ENCODE peak calls at places on chromosomes 6 and 20, in five cellular contexts. U, A, V, Y and K are unnamed samples.

GRCh38 chr6:149031545-149032317 is 284.9 kb downstream of the UST start:
- DNase-seq in U (no peak), A (peak), V (peak), Y (no peak), K (no peak)

GRCh38 chr6:11410539-11411307 is 126.8 kb upstream of the TMEM170B start:
- DNase-seq in U (no peak), A (no peak), V (no peak), Y (no peak), K (no peak)

GRCh38 chr6:76876922-76877553 is 586.3 kb downstream of the HTR1B start:
- DNase-seq in U (peak), A (peak), V (peak), Y (peak), K (peak)

GRCh38 chr20:62376112-62377063 is 9.3 kb upstream of the LAMA5 start:
- DNase-seq in U (peak), A (peak), V (peak), Y (peak), K (peak)

GRCh38 chr6:81228912-81229540 is 523.5 kb downstream of the TENT5A start:
- DNase-seq in U (no peak), A (no peak), V (peak), Y (no peak), K (no peak)

GRCh38 chr20:17460119-17460518 is 71.1 kb downstream of the BFSP1 start:
- DNase-seq in U (no peak), A (no peak), V (no peak), Y (no peak), K (no peak)

GRCh38 chr6:165705941-165706340 is 42.9 kb upstream of the PDE10A start:
- DNase-seq in U (no peak), A (peak), V (no peak), Y (no peak), K (no peak)

GRCh38 chr6:135087803-135088202 is 33.2 kb upstream of the HBS1L start:
- DNase-seq in U (no peak), A (no peak), V (no peak), Y (no peak), K (no peak)

GRCh38 chr6:158596861-158597260 is 37.0 kb downstream of the TMEM181 start:
- DNase-seq in U (no peak), A (no peak), V (no peak), Y (no peak), K (no peak)

GRCh38 chr6:1609662-1610496 is at the start of gene FOXC1:
- DNase-seq in U (peak), A (peak), V (peak), Y (no peak), K (peak)

GRCh38 chr6:11389977-11390376 is 147.6 kb upstream of the TMEM170B start:
- DNase-seq in U (no peak), A (peak), V (no peak), Y (no peak), K (no peak)

DNA sequence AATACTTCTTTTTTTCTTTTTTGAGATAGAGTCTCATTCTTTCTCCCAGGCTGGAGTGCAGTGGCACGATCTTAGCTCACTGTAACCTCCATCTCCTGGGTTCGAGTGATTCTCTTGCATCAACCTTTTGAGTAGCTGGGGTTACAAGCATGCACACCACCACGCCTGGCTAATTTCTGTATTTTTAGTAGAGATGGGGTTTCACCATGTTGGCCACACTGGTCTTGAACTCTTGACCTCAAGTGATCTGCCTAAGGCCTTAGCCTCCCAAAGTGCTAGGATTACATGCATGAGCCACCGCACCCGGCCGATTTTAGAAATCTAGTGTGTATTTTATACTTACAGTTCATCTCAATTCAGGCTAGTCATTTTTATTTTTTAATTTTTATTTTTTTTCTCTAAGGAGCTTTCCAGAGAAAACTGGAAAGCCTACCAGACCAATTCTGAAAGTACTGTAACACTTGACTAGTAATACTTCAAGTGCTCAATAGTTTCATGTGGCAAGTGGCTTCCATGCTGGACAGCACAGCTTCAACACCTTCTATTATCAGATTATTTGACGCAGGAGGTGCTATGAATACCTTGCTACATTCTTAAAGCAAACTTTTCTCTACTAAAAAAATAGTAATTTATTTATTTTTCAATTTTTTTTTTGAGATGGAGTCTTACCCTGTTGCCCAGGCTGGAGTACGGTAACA is 25.0 kb downstream of the POLR1C start:
- DNase-seq in U (no peak), A (no peak), V (no peak), Y (no peak), K (no peak)
- H3K23ac ChIP-seq in U (no peak), A (no peak), V (no peak), Y (no peak), K (no peak)

DNA sequence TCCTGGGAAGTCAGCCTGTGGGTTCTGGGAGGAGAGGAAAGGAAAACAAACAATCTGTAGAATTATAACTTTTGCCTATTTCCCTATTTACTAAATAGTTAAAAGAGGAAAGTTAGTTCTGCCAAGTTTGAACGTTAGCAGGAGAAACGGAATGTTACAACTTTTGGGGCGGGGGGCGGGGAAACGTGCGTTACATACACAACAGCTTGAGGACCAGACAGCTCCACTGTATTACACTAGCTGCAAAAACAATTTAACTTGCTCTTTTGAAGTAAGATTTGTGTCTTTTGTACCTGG is 501 bp upstream of the PRDM1 start:
- DNase-seq in U (no peak), A (no peak), V (no peak), Y (no peak), K (no peak)
- H2BK120ac ChIP-seq in U (no peak), A (no peak), V (peak), Y (no peak), K (no peak)

GRCh38 chr6:111841822-111842221 is 31.4 kb downstream of the FYN start:
- DNase-seq in U (no peak), A (no peak), V (peak), Y (no peak), K (no peak)

GRCh38 chr6:111840821-111841220 is 32.4 kb downstream of the FYN start:
- DNase-seq in U (no peak), A (no peak), V (no peak), Y (no peak), K (no peak)

GRCh38 chr6:111842891-111843290 is 30.4 kb downstream of the FYN start:
- DNase-seq in U (no peak), A (no peak), V (peak), Y (no peak), K (no peak)

GRCh38 chr6:111843347-111844147 is 29.7 kb downstream of the FYN start:
- DNase-seq in U (no peak), A (no peak), V (no peak), Y (no peak), K (no peak)

GRCh38 chr6:111842271-111842822 is 30.9 kb downstream of the FYN start:
- DNase-seq in U (no peak), A (no peak), V (no peak), Y (no peak), K (no peak)
- H4K91ac ChIP-seq in U (no peak), A (peak), V (peak), Y (no peak), K (no peak)

DNA sequence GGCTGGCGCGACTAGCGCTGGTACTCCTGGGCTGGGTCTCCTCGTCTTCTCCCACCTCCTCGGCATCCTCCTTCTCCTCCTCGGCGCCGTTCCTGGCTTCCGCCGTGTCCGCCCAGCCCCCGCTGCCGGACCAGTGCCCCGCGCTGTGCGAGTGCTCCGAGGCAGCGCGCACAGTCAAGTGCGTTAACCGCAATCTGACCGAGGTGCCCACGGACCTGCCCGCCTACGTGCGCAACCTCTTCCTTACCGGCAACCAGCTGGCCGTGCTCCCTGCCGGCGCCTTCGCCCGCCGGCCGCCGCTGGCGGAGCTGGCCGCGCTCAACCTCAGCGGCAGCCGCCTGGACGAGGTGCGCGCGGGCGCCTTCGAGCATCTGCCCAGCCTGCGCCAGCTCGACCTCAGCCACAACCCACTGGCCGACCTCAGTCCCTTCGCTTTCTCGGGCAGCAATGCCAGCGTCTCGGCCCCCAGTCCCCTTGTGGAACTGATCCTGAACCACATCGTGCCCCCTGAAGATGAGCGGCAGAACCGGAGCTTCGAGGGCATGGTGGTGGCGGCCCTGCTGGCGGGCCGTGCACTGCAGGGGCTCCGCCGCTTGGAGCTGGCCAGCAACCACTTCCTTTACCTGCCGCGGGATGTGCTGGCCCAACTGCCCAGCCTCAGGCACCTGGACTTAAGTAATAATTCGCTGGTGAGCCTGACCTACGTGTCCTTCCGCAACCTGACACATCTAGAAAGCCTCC is 1.6 kb downstream of the TPBG start:
- DNase-seq in U (peak), A (peak), V (peak), Y (no peak), K (peak)
- H3K23ac ChIP-seq in U (no peak), A (no peak), V (peak), Y (no peak), K (peak)

DNA sequence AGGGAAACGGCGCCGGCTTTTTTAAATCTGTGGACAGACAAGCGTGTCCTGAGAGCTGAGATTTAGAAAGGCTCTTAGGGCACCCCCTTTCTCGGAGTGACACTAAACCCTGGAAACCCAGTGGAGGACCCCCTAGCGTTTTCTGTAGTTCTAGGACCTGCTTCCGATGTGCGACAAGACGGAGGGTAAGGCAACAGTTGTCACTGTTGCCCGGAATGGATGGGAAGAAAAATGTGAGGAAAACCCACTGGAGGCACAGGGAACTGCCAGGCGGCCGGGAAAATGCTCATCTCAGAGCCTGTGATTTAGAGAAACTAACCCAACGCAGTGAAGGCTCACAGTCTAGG is 551 bp upstream of the ATP5F1E start:
- DNase-seq in U (no peak), A (peak), V (peak), Y (no peak), K (no peak)
- H2BK120ac ChIP-seq in U (no peak), A (peak), V (peak), Y (no peak), K (no peak)

DNA sequence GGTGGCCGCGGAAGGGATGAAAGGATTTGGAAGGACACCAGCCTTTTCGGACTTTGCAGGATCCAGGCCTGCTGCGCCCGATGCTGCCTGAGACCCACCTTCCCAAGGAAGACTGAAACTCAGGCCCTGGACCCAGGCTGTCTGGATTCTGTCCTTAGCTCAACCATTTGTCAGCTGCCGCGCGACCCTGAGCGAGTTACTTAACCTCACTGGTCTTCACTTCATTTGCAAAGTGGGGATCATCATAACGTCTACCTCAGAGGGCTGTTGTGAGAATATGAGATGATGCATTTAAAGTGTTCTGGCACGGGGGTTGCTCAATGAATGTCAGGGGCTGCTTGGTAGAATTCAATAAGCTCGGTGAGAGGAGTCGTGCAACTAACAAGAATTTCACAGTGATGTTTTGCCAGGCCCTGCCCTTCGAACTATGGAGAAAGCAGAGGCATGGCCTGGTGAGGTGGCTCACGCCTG is 104.2 kb upstream of the PRDM1 start:
- DNase-seq in U (no peak), A (no peak), V (no peak), Y (no peak), K (no peak)
- H4K91ac ChIP-seq in U (no peak), A (no peak), V (no peak), Y (no peak), K (no peak)

GRCh38 chr20:36605309-36606170 is at the start of gene RAB5IF:
- DNase-seq in U (peak), A (peak), V (peak), Y (peak), K (peak)
- H3K23ac ChIP-seq in U (no peak), A (no peak), V (peak), Y (no peak), K (peak)

GRCh38 chr6:128567029-128567428 is 46.6 kb upstream of the PTPRK start:
- DNase-seq in U (no peak), A (no peak), V (no peak), Y (no peak), K (no peak)

GRCh38 chr6:128572286-128572685 is 51.9 kb upstream of the PTPRK start:
- DNase-seq in U (no peak), A (no peak), V (peak), Y (no peak), K (no peak)

GRCh38 chr6:128569737-128570438 is 49.5 kb upstream of the PTPRK start:
- DNase-seq in U (no peak), A (peak), V (peak), Y (peak), K (peak)

GRCh38 chr6:128573036-128573435 is 52.6 kb upstream of the PTPRK start:
- DNase-seq in U (no peak), A (peak), V (no peak), Y (no peak), K (no peak)

GRCh38 chr6:128570439-128571063 is 50.2 kb upstream of the PTPRK start:
- DNase-seq in U (no peak), A (peak), V (no peak), Y (no peak), K (no peak)
- H2BK120ac ChIP-seq in U (no peak), A (no peak), V (peak), Y (no peak), K (no peak)

DNA sequence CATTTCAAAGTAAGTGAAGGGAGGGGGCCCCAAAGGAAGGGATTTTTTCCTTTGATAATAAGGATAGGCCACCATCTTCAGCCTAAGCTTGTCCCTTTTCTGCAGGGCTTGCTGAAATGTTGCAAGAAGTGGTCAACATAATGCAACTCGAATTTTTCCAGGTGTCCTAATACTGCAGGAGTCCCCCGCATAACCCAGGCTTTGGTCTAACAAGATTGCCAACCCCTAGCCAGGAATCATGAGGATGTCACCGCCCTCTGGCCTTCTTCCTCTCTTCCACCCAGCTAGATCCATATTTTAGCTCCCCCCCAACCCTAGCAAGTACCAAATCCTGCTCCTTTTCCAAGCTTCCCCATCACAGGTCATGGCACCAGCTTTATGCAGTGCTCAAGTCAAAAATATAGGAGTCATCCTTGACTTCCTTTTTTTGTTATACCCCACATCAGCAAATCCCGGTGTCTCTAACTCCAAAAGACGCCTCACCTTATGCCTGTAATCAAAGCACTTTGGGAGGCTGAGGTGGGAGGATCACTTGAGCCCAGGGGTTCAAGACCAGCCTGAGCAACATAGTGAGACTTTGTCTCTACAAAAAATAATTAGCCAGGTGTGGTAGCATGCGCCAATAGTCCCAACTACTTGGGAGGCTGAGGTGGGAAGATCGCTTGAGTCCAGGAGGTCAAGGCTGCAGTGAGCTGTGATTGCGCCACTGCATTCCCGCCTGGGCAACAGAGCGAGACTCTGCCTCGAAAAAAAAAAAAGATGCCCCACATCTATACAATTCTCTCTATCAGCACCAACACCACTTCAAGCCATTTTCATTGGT is 9.1 kb upstream of the PLTP start:
- DNase-seq in U (no peak), A (peak), V (no peak), Y (no peak), K (no peak)
- H4K91ac ChIP-seq in U (no peak), A (no peak), V (no peak), Y (no peak), K (no peak)